ENCODE peak calls at places on chromosomes 3 and 15, in five cellular contexts. One of them, this sample, is unnamed.

GRCh38 chr3:127226946-127227842 is 34.3 kb downstream of the PRR23E start:
- DNase-seq in body of pancreas: peak
- DNase-seq in adrenal gland: no peak
- DNase-seq in IMR-90: no peak
- DNase-seq in heart left ventricle: no peak
- DNase-seq in this sample: no peak

GRCh38 chr15:52336530-52336929 is 40.9 kb upstream of the MYO5C start:
- DNase-seq in body of pancreas: peak
- DNase-seq in adrenal gland: no peak
- DNase-seq in IMR-90: no peak
- DNase-seq in heart left ventricle: no peak
- DNase-seq in this sample: no peak

GRCh38 chr15:39300451-39301153 is 280.3 kb upstream of the THBS1 start:
- DNase-seq in body of pancreas: no peak
- DNase-seq in adrenal gland: no peak
- DNase-seq in IMR-90: peak
- DNase-seq in heart left ventricle: no peak
- DNase-seq in this sample: no peak

GRCh38 chr3:107110596-107111305 is 266.5 kb upstream of the CCDC54 start:
- DNase-seq in body of pancreas: no peak
- DNase-seq in adrenal gland: no peak
- DNase-seq in IMR-90: no peak
- DNase-seq in heart left ventricle: no peak
- DNase-seq in this sample: no peak

GRCh38 chr3:14482271-14482721 is 57.8 kb downstream of the GRIP2 start:
- DNase-seq in body of pancreas: no peak
- DNase-seq in adrenal gland: no peak
- DNase-seq in IMR-90: no peak
- DNase-seq in heart left ventricle: peak
- DNase-seq in this sample: peak

GRCh38 chr3:73955671-73956070 is 330.9 kb upstream of the PDZRN3 start:
- DNase-seq in body of pancreas: no peak
- DNase-seq in adrenal gland: no peak
- DNase-seq in IMR-90: no peak
- DNase-seq in heart left ventricle: no peak
- DNase-seq in this sample: no peak

GRCh38 chr3:38139652-38140051 is 1.2 kb downstream of the MYD88 start:
- DNase-seq in body of pancreas: no peak
- DNase-seq in adrenal gland: peak
- DNase-seq in IMR-90: no peak
- DNase-seq in heart left ventricle: no peak
- DNase-seq in this sample: no peak

GRCh38 chr3:127762077-127762786 is 60.1 kb downstream of the MGLL start:
- DNase-seq in body of pancreas: no peak
- DNase-seq in adrenal gland: no peak
- DNase-seq in IMR-90: no peak
- DNase-seq in heart left ventricle: peak
- DNase-seq in this sample: no peak

GRCh38 chr15:40722934-40723333 is 28.0 kb downstream of the RAD51 start:
- DNase-seq in body of pancreas: no peak
- DNase-seq in adrenal gland: no peak
- DNase-seq in IMR-90: peak
- DNase-seq in heart left ventricle: no peak
- DNase-seq in this sample: no peak

GRCh38 chr15:31434418-31435255 is 108.0 kb downstream of the KLF13 start:
- DNase-seq in body of pancreas: peak
- DNase-seq in adrenal gland: no peak
- DNase-seq in IMR-90: peak
- DNase-seq in heart left ventricle: no peak
- DNase-seq in this sample: no peak
- TF ChIP-seq POLR2A in body of pancreas: no peak
- TF ChIP-seq POLR2A in adrenal gland: no peak
- TF ChIP-seq POLR2A in IMR-90: no peak
- TF ChIP-seq POLR2A in heart left ventricle: no peak
- TF ChIP-seq POLR2A in this sample: no peak

GRCh38 chr3:129130291-129130813 is 8.7 kb upstream of the RAB43 start:
- DNase-seq in body of pancreas: no peak
- DNase-seq in adrenal gland: no peak
- DNase-seq in IMR-90: no peak
- DNase-seq in heart left ventricle: no peak
- DNase-seq in this sample: no peak

GRCh38 chr3:129126726-129127280 is 5.2 kb upstream of the RAB43 start:
- DNase-seq in body of pancreas: no peak
- DNase-seq in adrenal gland: no peak
- DNase-seq in IMR-90: no peak
- DNase-seq in heart left ventricle: no peak
- DNase-seq in this sample: no peak

GRCh38 chr3:129128357-129129155 is 7.0 kb upstream of the RAB43 start:
- DNase-seq in body of pancreas: no peak
- DNase-seq in adrenal gland: no peak
- DNase-seq in IMR-90: no peak
- DNase-seq in heart left ventricle: no peak
- DNase-seq in this sample: no peak

GRCh38 chr3:129131465-129132088 is 10.0 kb upstream of the RAB43 start:
- DNase-seq in body of pancreas: no peak
- DNase-seq in adrenal gland: no peak
- DNase-seq in IMR-90: no peak
- DNase-seq in heart left ventricle: no peak
- DNase-seq in this sample: no peak

GRCh38 chr3:129132097-129132866 is 10.7 kb upstream of the RAB43 start:
- DNase-seq in body of pancreas: no peak
- DNase-seq in adrenal gland: no peak
- DNase-seq in IMR-90: no peak
- DNase-seq in heart left ventricle: no peak
- DNase-seq in this sample: no peak
- TF ChIP-seq CTCF in body of pancreas: no peak
- TF ChIP-seq CTCF in adrenal gland: no peak
- TF ChIP-seq CTCF in IMR-90: no peak
- TF ChIP-seq CTCF in heart left ventricle: no peak
- TF ChIP-seq CTCF in this sample: no peak

GRCh38 chr15:66502491-66502890 is 2.2 kb downstream of the RPL4 start:
- DNase-seq in body of pancreas: no peak
- DNase-seq in adrenal gland: no peak
- DNase-seq in IMR-90: no peak
- DNase-seq in heart left ventricle: no peak
- DNase-seq in this sample: no peak
- H3K4me3 ChIP-seq in body of pancreas: no peak
- H3K4me3 ChIP-seq in adrenal gland: peak
- H3K4me3 ChIP-seq in IMR-90: no peak
- H3K4me3 ChIP-seq in heart left ventricle: no peak
- H3K4me3 ChIP-seq in this sample: no peak

GRCh38 chr3:142963266-142964149 is at the start of gene PAQR9:
- DNase-seq in body of pancreas: no peak
- DNase-seq in adrenal gland: peak
- DNase-seq in IMR-90: no peak
- DNase-seq in heart left ventricle: peak
- DNase-seq in this sample: no peak
- TF ChIP-seq POLR2A in body of pancreas: no peak
- TF ChIP-seq POLR2A in adrenal gland: no peak
- TF ChIP-seq POLR2A in IMR-90: no peak
- TF ChIP-seq POLR2A in heart left ventricle: no peak
- TF ChIP-seq POLR2A in this sample: no peak

DNA sequence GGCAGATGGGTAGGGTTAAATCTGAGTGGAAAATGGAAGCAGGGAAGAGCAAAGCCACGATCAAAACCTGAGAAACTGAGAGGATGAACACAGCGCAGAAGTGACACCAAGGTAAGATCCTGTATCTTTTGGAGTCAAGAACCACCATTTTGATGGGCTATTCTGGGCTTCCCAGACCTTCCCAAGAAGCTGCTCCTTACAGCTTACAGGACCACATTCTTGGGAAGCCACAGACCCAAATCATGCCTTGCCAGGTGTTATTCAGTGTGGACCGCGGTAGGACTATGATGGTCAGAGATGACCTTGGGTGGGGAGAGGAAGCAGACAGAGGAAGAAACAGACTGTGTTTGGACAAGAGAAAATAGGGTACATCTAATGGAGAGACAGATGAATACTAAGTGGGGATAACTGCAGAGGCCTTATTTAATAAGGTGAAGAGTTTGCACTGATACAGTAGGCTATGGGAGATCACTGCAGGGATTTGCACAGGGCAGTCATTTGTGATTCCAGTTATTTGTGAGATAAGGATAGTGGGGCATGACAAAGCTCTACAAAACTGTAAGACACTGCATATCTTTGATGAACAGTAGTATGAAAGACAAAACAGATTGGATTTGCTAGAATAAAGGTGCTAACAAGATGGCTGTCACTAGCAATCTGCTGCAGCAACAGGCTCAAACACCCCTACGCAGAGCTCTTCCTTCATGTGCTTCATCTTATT is 105.9 kb downstream of the IGF2BP2 start:
- DNase-seq in body of pancreas: no peak
- DNase-seq in adrenal gland: no peak
- DNase-seq in IMR-90: no peak
- DNase-seq in heart left ventricle: no peak
- DNase-seq in this sample: no peak
- TF ChIP-seq CTCF in body of pancreas: no peak
- TF ChIP-seq CTCF in adrenal gland: no peak
- TF ChIP-seq CTCF in IMR-90: no peak
- TF ChIP-seq CTCF in heart left ventricle: no peak
- TF ChIP-seq CTCF in this sample: no peak

DNA sequence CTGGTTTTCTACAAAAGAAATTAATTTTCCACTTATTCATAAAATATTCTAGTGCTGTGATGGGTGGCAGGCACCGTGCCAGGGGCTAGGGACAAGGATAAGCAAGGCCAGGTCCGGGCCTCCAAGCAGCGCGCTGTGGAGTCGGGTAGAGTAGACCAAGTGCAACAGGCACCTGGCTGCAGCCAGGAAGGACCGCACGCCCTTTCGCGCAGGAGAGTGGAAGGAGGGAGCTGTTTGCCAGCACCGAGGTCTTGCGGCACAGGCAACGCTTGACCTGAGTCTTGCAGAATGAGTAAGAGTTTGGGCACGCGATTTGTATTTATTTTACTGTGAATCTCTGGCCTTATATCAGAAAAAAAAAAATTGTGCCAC is at the start of gene CASR:
- DNase-seq in body of pancreas: peak
- DNase-seq in adrenal gland: no peak
- DNase-seq in IMR-90: no peak
- DNase-seq in heart left ventricle: no peak
- DNase-seq in this sample: no peak
- H3K4me3 ChIP-seq in body of pancreas: peak
- H3K4me3 ChIP-seq in adrenal gland: peak
- H3K4me3 ChIP-seq in IMR-90: no peak
- H3K4me3 ChIP-seq in heart left ventricle: no peak
- H3K4me3 ChIP-seq in this sample: peak

GRCh38 chr15:73051811-73052678 is at the start of gene NEO1:
- DNase-seq in body of pancreas: peak
- DNase-seq in adrenal gland: peak
- DNase-seq in IMR-90: peak
- DNase-seq in heart left ventricle: peak
- DNase-seq in this sample: peak
- TF ChIP-seq POLR2A in body of pancreas: peak
- TF ChIP-seq POLR2A in adrenal gland: peak
- TF ChIP-seq POLR2A in IMR-90: no peak
- TF ChIP-seq POLR2A in heart left ventricle: peak
- TF ChIP-seq POLR2A in this sample: peak